ENCODE peak calls at places on chromosomes 11 and 22, in five cellular contexts. G, Z, T, M and Y are unnamed samples.

GRCh38 chr22:29916007-29916544 is 33.1 kb downstream of the MTMR3 start:
- DNase-seq in Z (peak), G (no peak), T (no peak), M (no peak), Y (no peak)

GRCh38 chr11:121553806-121554205 is 101.0 kb upstream of the SORL1-AS1 start:
- DNase-seq in G (peak), M (no peak), T (no peak), Z (no peak), Y (peak)

GRCh38 chr11:218815-219593 is 11.5 kb downstream of the RIC8A start:
- DNase-seq in M (no peak), G (no peak), T (no peak), Z (no peak), Y (no peak)

GRCh38 chr11:33682446-33682845 is 18.2 kb downstream of the C11orf91 start:
- DNase-seq in T (no peak), G (no peak), Z (no peak), M (no peak), Y (no peak)

GRCh38 chr11:128667873-128668272 is 26.0 kb upstream of the FLI1 start:
- DNase-seq in M (no peak), T (no peak), G (no peak), Z (no peak), Y (no peak)

GRCh38 chr11:110747531-110747930 is 35.3 kb upstream of the ARHGAP20 start:
- DNase-seq in M (no peak), G (no peak), T (no peak), Z (no peak), Y (no peak)

GRCh38 chr11:1126491-1126926 is 31.2 kb upstream of the MUC5AC start:
- DNase-seq in T (no peak), M (no peak), G (no peak), Z (no peak), Y (no peak)

GRCh38 chr11:130462931-130463330 is 14.5 kb downstream of the ADAMTS15 start:
- DNase-seq in T (no peak), M (no peak), G (no peak), Z (no peak), Y (no peak)

GRCh38 chr11:114179234-114179941 is 116.8 kb upstream of the NNMT start:
- DNase-seq in G (peak), T (peak), Z (no peak), M (no peak), Y (no peak)

GRCh38 chr11:2138436-2139117 is 612 bp downstream of the IGF2 start:
- DNase-seq in M (peak), T (no peak), Z (no peak), G (peak), Y (no peak)

GRCh38 chr22:37082251-37082650 is 27.3 kb downstream of the TMPRSS6 start:
- DNase-seq in M (no peak), G (no peak), T (no peak), Z (no peak), Y (no peak)

DNA sequence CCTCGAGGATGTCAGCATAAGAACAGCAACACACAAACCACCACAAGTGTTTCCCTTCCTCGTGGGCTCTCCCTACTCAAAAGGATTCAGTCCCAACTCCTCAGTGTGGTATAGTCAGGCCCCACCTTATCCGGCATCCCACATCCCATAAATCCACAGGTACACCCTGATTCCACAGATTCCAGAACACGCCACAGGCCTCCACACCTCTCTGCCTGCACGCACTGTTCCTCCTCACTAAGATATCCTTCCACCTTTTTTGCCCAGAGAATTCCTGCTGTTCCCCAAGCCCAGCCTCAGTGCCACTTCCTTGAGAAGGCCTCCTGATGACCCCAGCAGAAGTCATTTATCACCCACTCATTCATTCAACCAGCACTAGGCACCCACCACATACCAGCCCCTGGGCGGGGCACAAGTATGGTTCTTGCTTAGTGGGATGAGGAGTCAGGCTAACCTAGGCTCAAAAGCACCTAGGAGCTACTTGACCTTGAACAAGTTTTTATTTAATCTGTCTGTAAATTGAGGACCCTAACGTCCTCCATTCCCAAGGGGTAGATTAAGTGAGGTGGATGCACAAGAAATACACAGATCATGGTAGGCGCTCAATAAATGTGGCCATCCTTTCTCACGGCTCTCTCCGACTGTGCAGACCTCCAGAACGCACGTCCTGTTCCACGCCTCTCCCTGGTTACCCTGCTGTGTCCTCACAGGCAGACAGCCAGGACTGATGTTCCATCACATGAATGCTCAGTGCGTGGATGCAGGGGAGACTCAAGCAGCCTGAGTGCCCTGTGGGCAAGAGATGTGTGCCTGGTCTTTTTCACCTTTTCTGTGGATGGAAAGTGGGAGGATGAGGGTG is 2.1 kb upstream of the KCNJ4 start:
- DNase-seq in G (no peak), Z (no peak), T (no peak), M (no peak), Y (no peak)
- H3K27ac ChIP-seq in G (no peak), Z (no peak), T (no peak), M (no peak), Y (no peak)

DNA sequence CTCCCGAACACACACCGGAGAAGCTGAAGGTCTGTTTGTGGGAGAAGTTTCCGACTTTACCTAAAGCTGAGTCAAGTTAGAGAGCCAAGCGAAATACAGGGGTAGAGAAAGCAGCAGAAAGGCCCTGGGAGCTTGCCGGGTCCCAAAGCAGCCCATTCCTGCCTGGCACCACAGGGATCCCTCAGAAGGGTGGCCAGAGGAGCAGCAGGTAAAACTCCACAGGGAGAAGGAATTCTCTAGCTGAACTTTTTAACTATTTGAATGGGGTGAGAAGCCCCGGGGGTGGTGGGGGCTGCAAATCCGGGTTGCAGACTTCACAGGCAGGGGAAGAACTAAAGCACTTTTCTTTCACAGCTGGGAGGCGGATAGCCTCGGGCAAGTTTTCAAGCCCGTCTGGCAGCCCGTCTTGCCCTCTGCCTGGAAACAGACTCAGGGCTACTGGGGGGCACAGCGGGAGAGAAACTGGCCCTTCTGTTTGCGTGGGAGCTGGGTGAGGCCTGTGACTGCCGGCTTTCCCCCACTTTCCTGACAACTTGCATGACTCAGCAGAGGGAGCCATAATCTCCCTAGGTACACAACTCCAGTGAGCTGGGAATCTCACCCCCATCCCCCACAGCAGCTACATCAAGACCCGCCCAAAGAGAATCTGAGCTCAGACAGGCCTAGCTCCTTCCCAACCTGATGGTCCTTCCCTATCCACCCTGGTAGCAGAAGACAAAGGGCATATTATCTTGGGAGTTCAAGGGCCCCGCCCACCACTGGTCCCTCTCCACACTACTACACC is 311.0 kb downstream of the SBF2 start:
- DNase-seq in M (peak), Z (peak), T (no peak), G (peak), Y (no peak)
- H3K27ac ChIP-seq in M (no peak), Z (peak), T (peak), G (peak), Y (no peak)

GRCh38 chr11:57648791-57649735 is 649 bp downstream of the YPEL4 start:
- DNase-seq in M (peak), T (peak), Z (no peak), G (peak), Y (peak)

GRCh38 chr11:57647960-57648776 is 1.5 kb downstream of the YPEL4 start:
- DNase-seq in T (peak), M (peak), G (peak), Z (no peak), Y (no peak)

GRCh38 chr11:57651408-57651807 is 1.7 kb upstream of the YPEL4 start:
- DNase-seq in Z (no peak), T (no peak), G (no peak), M (no peak), Y (no peak)

GRCh38 chr11:57650739-57651090 is 1.0 kb upstream of the YPEL4 start:
- DNase-seq in Z (no peak), T (no peak), M (no peak), G (no peak), Y (no peak)

DNA sequence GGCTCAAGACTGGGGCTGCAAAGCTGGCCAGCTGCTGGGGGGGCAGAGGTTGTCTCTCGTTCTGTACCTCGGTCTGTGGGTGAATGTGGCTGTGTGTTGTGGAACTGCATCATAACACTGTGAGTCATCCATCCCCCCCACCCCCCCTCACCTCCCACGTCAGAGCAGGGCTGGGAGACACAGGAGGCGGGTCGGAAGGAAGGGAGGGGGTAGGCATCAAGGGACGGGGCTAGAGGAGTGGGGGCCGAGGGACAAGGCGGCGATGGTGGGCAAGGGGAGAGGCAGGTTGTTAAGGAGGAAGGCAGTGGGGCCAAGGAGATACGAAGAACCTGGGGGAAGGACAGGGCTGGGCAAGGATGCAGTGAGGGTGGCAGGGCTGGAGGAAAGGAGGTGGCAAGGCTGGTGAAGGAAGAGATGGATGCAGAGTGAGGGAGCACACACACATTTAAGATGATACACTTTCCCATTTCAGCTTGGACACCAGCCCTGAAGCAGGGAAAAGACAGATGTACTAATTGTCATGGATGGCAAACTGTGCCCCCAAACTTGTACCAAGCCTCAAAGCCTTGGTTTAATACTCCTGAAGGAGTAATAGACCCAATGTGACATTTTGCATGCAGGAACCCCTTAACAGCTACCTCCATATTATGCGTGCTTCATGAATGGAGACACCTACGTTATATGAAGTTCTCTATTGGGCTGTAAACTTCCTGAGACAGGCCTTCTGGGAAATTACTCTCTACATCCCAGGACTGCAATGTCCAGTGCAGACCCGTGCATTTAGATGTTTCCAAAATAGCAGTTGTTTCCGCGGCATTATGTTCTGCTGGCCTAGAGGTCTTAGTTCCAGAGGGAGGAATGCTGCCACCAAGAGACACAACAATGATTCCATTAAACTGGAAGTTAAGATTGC is at the start of gene YPEL4:
- DNase-seq in T (peak), M (peak), G (peak), Z (peak), Y (peak)
- H3K27ac ChIP-seq in T (peak), M (no peak), G (no peak), Z (no peak), Y (peak)

GRCh38 chr11:103125462-103125861 is 16.2 kb downstream of the DYNC2H1 start:
- DNase-seq in G (no peak), T (no peak), Z (no peak), M (no peak), Y (no peak)
- H3K27ac ChIP-seq in G (no peak), T (no peak), Z (no peak), M (no peak), Y (no peak)